ENCODE peak calls at places on chromosomes 7 and 10, in six cellular contexts. P, C, L, F, A and U are unnamed samples.

GRCh38 chr7:33868151-33868550 is 37.2 kb upstream of the BMPER start:
- DNase-seq in A (no peak), C (no peak), L (no peak), F (peak), P (no peak), U (no peak)

GRCh38 chr7:147197006-147197405 is 1080.4 kb downstream of the CNTNAP2 start:
- DNase-seq in A (no peak), P (no peak), L (no peak), F (no peak), C (no peak), U (no peak)

GRCh38 chr7:64433590-64433989 is 119.8 kb downstream of the ZNF736 start:
- DNase-seq in P (no peak), L (no peak), F (no peak), C (no peak), A (no peak), U (no peak)

GRCh38 chr7:83976302-83976701 is 218.3 kb downstream of the SEMA3A start:
- DNase-seq in A (no peak), F (peak), L (peak), C (no peak), P (no peak), U (no peak)

GRCh38 chr10:33335550-33335799 is 1.0 kb upstream of the NRP1 start:
- DNase-seq in L (no peak), C (no peak), F (peak), A (no peak), P (no peak), U (no peak)

GRCh38 chr7:119720541-119720940 is 552.4 kb upstream of the KCND2 start:
- DNase-seq in P (no peak), L (peak), F (peak), A (no peak), C (no peak), U (no peak)

GRCh38 chr10:28691187-28691694 is 13.9 kb downstream of the BAMBI start:
- DNase-seq in C (no peak), P (no peak), F (no peak), A (no peak), L (no peak), U (no peak)

GRCh38 chr10:115844592-115844991 is 428.4 kb downstream of the GFRA1 start:
- DNase-seq in C (no peak), L (peak), A (no peak), P (no peak), F (no peak), U (no peak)

GRCh38 chr7:30027065-30027456 is 559 bp upstream of the FKBP14 start:
- DNase-seq in L (no peak), C (peak), F (peak), A (peak), P (peak), U (peak)

GRCh38 chr7:129150199-129150996 is 5.9 kb downstream of the TSPAN33 start:
- DNase-seq in L (no peak), P (no peak), F (no peak), A (no peak), C (no peak), U (no peak)

GRCh38 chr7:123966936-123967335 is 41.9 kb downstream of the SPAM1 start:
- DNase-seq in A (no peak), C (no peak), L (peak), F (no peak), P (no peak), U (no peak)

GRCh38 chr10:114996542-114996941 is 58.5 kb downstream of the TRUB1 start:
- DNase-seq in A (no peak), C (no peak), P (no peak), L (no peak), F (peak), U (no peak)

GRCh38 chr10:76091821-76092394 is 660.5 kb downstream of the LRMDA start:
- DNase-seq in C (no peak), L (no peak), P (no peak), F (no peak), A (no peak), U (no peak)

GRCh38 chr7:84251183-84251845 is 56.7 kb upstream of the SEMA3A start:
- DNase-seq in C (no peak), P (no peak), A (no peak), F (no peak), L (peak), U (no peak)

GRCh38 chr10:60299961-60300883 is 89.5 kb downstream of the ANK3 start:
- DNase-seq in C (no peak), A (no peak), F (no peak), P (no peak), L (peak), U (no peak)

GRCh38 chr7:121132940-121133339 is 144.4 kb downstream of the CPED1 start:
- DNase-seq in L (no peak), C (no peak), P (no peak), F (no peak), A (no peak), U (no peak)

GRCh38 chr10:48475943-48476278 is 129.0 kb downstream of the ARHGAP22 start:
- DNase-seq in F (no peak), C (no peak), P (no peak), A (no peak), L (no peak), U (no peak)

GRCh38 chr10:11345224-11346054 is 266.0 kb downstream of the USP6NL start:
- DNase-seq in C (no peak), P (no peak), L (peak), F (no peak), A (no peak), U (no peak)

GRCh38 chr10:126571203-126571602 is 99.3 kb downstream of the C10orf90 start:
- DNase-seq in C (no peak), P (no peak), A (no peak), F (no peak), L (no peak), U (no peak)

GRCh38 chr10:46527241-46527811 is 29.1 kb downstream of the GPRIN2 start:
- DNase-seq in L (no peak), P (no peak), A (no peak), C (no peak), F (no peak), U (no peak)